ENCODE peak calls at places on chromosomes 1 and 21, in four cellular contexts. V is AG04449, N is A549, W is AG10803. L is an unnamed sample.

GRCh38 chr1:219518906-219519248 is 94.0 kb downstream of the ZC3H11B start:
- DNase-seq in V (no peak), N (no peak), W (no peak), L (no peak)

GRCh38 chr1:61162513-61163274 is 80.3 kb downstream of the NFIA start:
- DNase-seq in V (no peak), N (no peak), W (no peak), L (no peak)

GRCh38 chr1:109975718-109976117 is 8.8 kb upstream of the AHCYL1 start:
- DNase-seq in V (peak), N (no peak), W (peak), L (no peak)

GRCh38 chr1:64864018-64864945 is 102.1 kb downstream of the JAK1 start:
- DNase-seq in V (no peak), N (no peak), W (no peak), L (no peak)

GRCh38 chr1:5769146-5769545 is 223.1 kb downstream of the NPHP4 start:
- DNase-seq in V (no peak), N (no peak), W (no peak), L (no peak)

GRCh38 chr1:151146072-151146415 is 387 bp downstream of the SEMA6C start:
- DNase-seq in V (no peak), N (no peak), W (no peak), L (no peak)

GRCh38 chr21:38834725-38835124 is 29.0 kb downstream of the ETS2 start:
- DNase-seq in V (no peak), N (no peak), W (no peak), L (no peak)

GRCh38 chr1:180241716-180242544 is 11.9 kb downstream of the LHX4 start:
- DNase-seq in V (no peak), N (no peak), W (no peak), L (no peak)

GRCh38 chr1:183733610-183734219 is 71.2 kb upstream of the RGL1 start:
- DNase-seq in V (no peak), N (no peak), W (no peak), L (no peak)

GRCh38 chr1:39485046-39485803 is 6.2 kb upstream of the BMP8A start:
- DNase-seq in V (no peak), N (no peak), W (no peak), L (no peak)

GRCh38 chr1:155609515-155610256 is at the start of gene MSTO1:
- DNase-seq in V (peak), N (peak), W (peak), L (peak)

GRCh38 chr1:15420853-15421465 is 11.3 kb downstream of the EFHD2 start:
- DNase-seq in V (no peak), N (no peak), W (no peak), L (no peak)

GRCh38 chr1:147641695-147642592 is 28.4 kb downstream of the ACP6 start:
- DNase-seq in V (no peak), N (peak), W (peak), L (peak)

GRCh38 chr1:44605904-44606615 is 68.2 kb downstream of the TMEM53 start:
- DNase-seq in V (no peak), N (no peak), W (no peak), L (no peak)

GRCh38 chr1:54163573-54163972 is 10.8 kb upstream of the CDCP2 start:
- DNase-seq in V (no peak), N (no peak), W (no peak), L (no peak)

GRCh38 chr1:243409284-243409683 is 153.4 kb downstream of the SDCCAG8 start:
- DNase-seq in V (no peak), N (peak), W (peak), L (no peak)

GRCh38 chr1:53321776-53322602 is 5.9 kb downstream of the LRP8 start:
- DNase-seq in V (no peak), N (no peak), W (no peak), L (no peak)

GRCh38 chr1:235919797-235920475 is 53.2 kb upstream of the LYST start:
- DNase-seq in V (no peak), N (no peak), W (peak), L (no peak)

GRCh38 chr1:56578963-56579875 is at the start of gene PLPP3:
- DNase-seq in V (peak), N (peak), W (peak), L (peak)

GRCh38 chr1:246155923-246156322 is 351.2 kb downstream of the SMYD3 start:
- DNase-seq in V (no peak), N (no peak), W (peak), L (no peak)

GRCh38 chr1:172653015-172653709 is 5.7 kb upstream of the FASLG start:
- DNase-seq in V (no peak), N (no peak), W (no peak), L (no peak)

GRCh38 chr1:7460807-7461206 is 310.3 kb upstream of the VAMP3 start:
- DNase-seq in V (no peak), N (no peak), W (no peak), L (no peak)
- TF ChIP-seq CTCF in V (no peak), N (no peak), W (no peak), L (peak)

GRCh38 chr1:202642212-202642611 is 68.0 kb downstream of the SYT2 start:
- DNase-seq in V (no peak), N (no peak), W (no peak), L (no peak)

GRCh38 chr1:202642619-202643291 is 67.5 kb downstream of the SYT2 start:
- DNase-seq in V (no peak), N (no peak), W (no peak), L (no peak)

GRCh38 chr1:202645097-202645476 is 65.2 kb downstream of the SYT2 start:
- DNase-seq in V (no peak), N (no peak), W (no peak), L (no peak)

GRCh38 chr1:202644219-202645096 is 65.8 kb downstream of the SYT2 start:
- DNase-seq in V (no peak), N (no peak), W (no peak), L (no peak)

GRCh38 chr1:202643397-202644218 is 66.6 kb downstream of the SYT2 start:
- DNase-seq in V (no peak), N (no peak), W (no peak), L (no peak)
- H3K4me3 ChIP-seq in V (peak), N (peak), W (no peak), L (peak)

GRCh38 chr1:111822138-111822537 is 66.4 kb downstream of the DDX20 start:
- DNase-seq in V (no peak), N (no peak), W (no peak), L (no peak)

GRCh38 chr1:111818081-111818480 is 62.4 kb downstream of the DDX20 start:
- DNase-seq in V (no peak), N (no peak), W (peak), L (no peak)

GRCh38 chr1:111818546-111818945 is 62.8 kb downstream of the DDX20 start:
- DNase-seq in V (no peak), N (no peak), W (no peak), L (no peak)

GRCh38 chr1:111819566-111819965 is 63.9 kb downstream of the DDX20 start:
- DNase-seq in V (no peak), N (no peak), W (no peak), L (no peak)

DNA sequence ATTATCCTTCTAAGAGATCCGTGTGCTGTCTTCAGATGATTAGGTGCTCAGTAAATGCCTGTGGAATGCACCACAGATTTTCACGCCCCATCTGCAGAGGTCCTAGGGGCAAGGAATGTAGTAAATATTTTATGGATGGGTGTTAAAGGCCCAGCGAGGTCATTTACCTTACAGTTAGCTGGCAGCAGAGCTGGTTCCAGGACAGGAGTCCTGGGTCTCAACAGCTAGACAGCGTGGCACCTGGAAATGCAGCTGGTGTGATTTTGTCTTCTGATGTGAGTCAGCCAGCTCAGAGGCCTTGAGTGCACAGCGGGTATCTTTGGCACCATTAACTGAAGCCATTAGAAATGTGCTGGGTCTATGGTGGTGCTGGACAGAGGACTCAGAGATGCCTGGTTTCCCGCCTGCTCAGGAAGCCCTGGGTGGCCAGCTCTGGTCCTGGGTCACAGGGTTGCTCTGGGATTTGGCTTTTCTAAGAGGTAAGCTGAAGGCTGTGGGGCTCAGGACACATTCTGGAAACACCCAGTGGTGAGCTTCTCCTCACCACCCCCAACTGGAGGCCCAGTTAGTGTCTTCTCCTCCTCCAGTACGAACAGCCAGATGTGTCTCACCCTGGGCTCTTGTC is 65.5 kb downstream of the DDX20 start:
- DNase-seq in V (no peak), N (no peak), W (no peak), L (no peak)
- TF ChIP-seq CTCF in V (no peak), N (no peak), W (no peak), L (no peak)

GRCh38 chr1:221775206-221775605 is 33.3 kb upstream of the DUSP10 start:
- DNase-seq in V (no peak), N (no peak), W (no peak), L (no peak)

GRCh38 chr1:221774054-221774842 is 32.4 kb upstream of the DUSP10 start:
- DNase-seq in V (no peak), N (no peak), W (no peak), L (no peak)

GRCh38 chr1:221772107-221772506 is 30.2 kb upstream of the DUSP10 start:
- DNase-seq in V (no peak), N (no peak), W (no peak), L (no peak)

GRCh38 chr1:221776495-221777413 is 34.9 kb upstream of the DUSP10 start:
- DNase-seq in V (no peak), N (no peak), W (no peak), L (no peak)

GRCh38 chr1:221773383-221773782 is 31.5 kb upstream of the DUSP10 start:
- DNase-seq in V (no peak), N (no peak), W (no peak), L (no peak)
- H3K4me3 ChIP-seq in V (no peak), N (no peak), W (no peak), L (no peak)

L was measured in HFF-Myc.